ENCODE peak calls at places on chromosomes 7 and 10, in six cellular contexts. D is transverse colon, C is gastrocnemius medialis, T is tibial artery, K is left ventricle myocardium inferior, H is tibial nerve. J is an unnamed sample.

GRCh38 chr7:44639701-44640321 is 33.4 kb downstream of the OGDH start:
- DNase-seq in D (no peak), C (no peak), T (no peak), K (peak), H (peak), J (no peak)

GRCh38 chr10:13516176-13516575 is 12.6 kb downstream of the BEND7 start:
- DNase-seq in D (no peak), C (no peak), T (no peak), K (no peak), H (no peak), J (no peak)

GRCh38 chr7:96910484-96910883 is 94.9 kb upstream of the DLX6 start:
- DNase-seq in D (no peak), C (no peak), T (no peak), K (no peak), H (no peak), J (no peak)

GRCh38 chr7:86913709-86914108 is 145.7 kb downstream of the ELAPOR2 start:
- DNase-seq in D (no peak), C (no peak), T (no peak), K (no peak), H (no peak), J (no peak)

GRCh38 chr7:90629306-90629918 is 33.3 kb downstream of the CDK14 start:
- DNase-seq in D (no peak), C (no peak), T (no peak), K (no peak), H (no peak), J (no peak)

GRCh38 chr7:7970113-7970619 is 1.6 kb downstream of the GLCCI1 start:
- DNase-seq in D (no peak), C (no peak), T (no peak), K (no peak), H (no peak), J (peak)

GRCh38 chr10:98572594-98572993 is 125.9 kb upstream of the HPS1 start:
- DNase-seq in D (no peak), C (no peak), T (no peak), K (no peak), H (no peak), J (no peak)

GRCh38 chr7:148151778-148152177 is 438.8 kb upstream of the C7orf33 start:
- DNase-seq in D (no peak), C (no peak), T (no peak), K (no peak), H (no peak), J (no peak)

GRCh38 chr7:106064329-106064728 is 47.8 kb downstream of the SYPL1 start:
- DNase-seq in D (no peak), C (no peak), T (no peak), K (no peak), H (no peak), J (peak)

GRCh38 chr10:9814285-9814866 is 1203.3 kb upstream of the CELF2 start:
- DNase-seq in D (no peak), C (no peak), T (no peak), K (no peak), H (no peak), J (no peak)

GRCh38 chr10:33212061-33212748 is 122.3 kb downstream of the NRP1 start:
- DNase-seq in D (no peak), C (no peak), T (no peak), K (no peak), H (no peak), J (no peak)

GRCh38 chr10:129851941-129852650 is 112.0 kb downstream of the EBF3 start:
- DNase-seq in D (no peak), C (no peak), T (no peak), K (no peak), H (no peak), J (peak)

GRCh38 chr7:28231181-28231580 is 50.6 kb upstream of the JAZF1 start:
- DNase-seq in D (no peak), C (no peak), T (no peak), K (no peak), H (no peak), J (no peak)

GRCh38 chr10:70360215-70360614 is 22.2 kb downstream of the LRRC20 start:
- DNase-seq in D (no peak), C (no peak), T (no peak), K (no peak), H (no peak), J (no peak)

GRCh38 chr7:2261611-2262010 is 19.6 kb downstream of the NUDT1 start:
- DNase-seq in D (no peak), C (no peak), T (no peak), K (no peak), H (no peak), J (no peak)

GRCh38 chr10:50919010-50919409 is 33.6 kb upstream of the A1CF start:
- DNase-seq in D (no peak), C (no peak), T (no peak), K (no peak), H (no peak), J (no peak)

GRCh38 chr7:37833107-37833817 is 15.1 kb upstream of the NME8 start:
- DNase-seq in D (peak), C (no peak), T (no peak), K (no peak), H (no peak), J (peak)

GRCh38 chr7:111492234-111492633 is 70.1 kb downstream of the IMMP2L start:
- DNase-seq in D (no peak), C (no peak), T (no peak), K (no peak), H (no peak), J (no peak)

GRCh38 chr7:113812881-113813280 is 105.9 kb downstream of the PPP1R3A start:
- DNase-seq in D (no peak), C (no peak), T (no peak), K (no peak), H (no peak), J (no peak)

GRCh38 chr10:18523025-18523424 is 128.4 kb downstream of the NSUN6 start:
- DNase-seq in D (no peak), C (no peak), T (no peak), K (no peak), H (no peak), J (no peak)

GRCh38 chr10:44864637-44865288 is 46.4 kb upstream of the TMEM72 start:
- DNase-seq in D (peak), C (peak), T (peak), K (peak), H (peak), J (peak)

GRCh38 chr7:15905251-15906040 is 219.0 kb upstream of the MEOX2 start:
- DNase-seq in D (no peak), C (no peak), T (no peak), K (no peak), H (no peak), J (no peak)

GRCh38 chr10:129863231-129863663 is 100.8 kb downstream of the EBF3 start:
- DNase-seq in D (no peak), C (no peak), T (no peak), K (no peak), H (no peak), J (peak)

GRCh38 chr7:128869138-128869943 is 6.7 kb downstream of the ATP6V1F start:
- DNase-seq in D (peak), C (peak), T (no peak), K (peak), H (no peak), J (peak)

GRCh38 chr7:134761206-134761786 is 18.1 kb upstream of the CALD1 start:
- DNase-seq in D (no peak), C (no peak), T (no peak), K (no peak), H (no peak), J (no peak)

GRCh38 chr7:151046603-151047573 is 1.4 kb upstream of the ASIC3 start:
- DNase-seq in D (no peak), C (no peak), T (no peak), K (no peak), H (no peak), J (no peak)

GRCh38 chr10:123884351-123884906 is 7.2 kb downstream of the CPXM2 start:
- DNase-seq in D (no peak), C (no peak), T (no peak), K (no peak), H (no peak), J (no peak)

GRCh38 chr10:21757601-21757901 is 223.5 kb downstream of the MLLT10 start:
- DNase-seq in D (no peak), C (no peak), T (no peak), K (no peak), H (no peak), J (peak)

GRCh38 chr10:113616244-113617074 is 47.4 kb downstream of the NRAP start:
- DNase-seq in D (no peak), C (no peak), T (no peak), K (no peak), H (no peak), J (no peak)

GRCh38 chr10:13437026-13437555 is 89.0 kb upstream of the SEPHS1 start:
- DNase-seq in D (no peak), C (no peak), T (no peak), K (no peak), H (no peak), J (no peak)

GRCh38 chr10:101219137-101219945 is 9.9 kb downstream of the LBX1 start:
- DNase-seq in D (no peak), C (no peak), T (no peak), K (no peak), H (no peak), J (no peak)

GRCh38 chr10:51960494-51960895 is 261.1 kb upstream of the CSTF2T start:
- DNase-seq in D (no peak), C (no peak), T (no peak), K (no peak), H (no peak), J (no peak)

GRCh38 chr10:79027147-79028055 is 41.4 kb upstream of the ZMIZ1 start:
- DNase-seq in D (no peak), C (peak), T (peak), K (no peak), H (no peak), J (no peak)

GRCh38 chr7:4269746-4270145 is 412.3 kb upstream of the FOXK1 start:
- DNase-seq in D (no peak), C (no peak), T (no peak), K (no peak), H (no peak), J (no peak)

GRCh38 chr10:116120688-116121087 is 152.3 kb downstream of the GFRA1 start:
- DNase-seq in D (no peak), C (no peak), T (no peak), K (no peak), H (no peak), J (peak)
- TF ChIP-seq CTCF in D (no peak), C (no peak), T (no peak), K (no peak), H (no peak), J (peak)

GRCh38 chr10:77911535-77912123 is 14.9 kb downstream of the DLG5 start:
- DNase-seq in D (no peak), C (peak), T (no peak), K (no peak), H (no peak), J (no peak)
- TF ChIP-seq CTCF in D (no peak), C (no peak), T (no peak), K (no peak), H (no peak), J (no peak)

GRCh38 chr7:101792051-101792651 is 25.3 kb upstream of the CUX1 start:
- DNase-seq in D (no peak), C (peak), T (no peak), K (peak), H (peak), J (no peak)
- TF ChIP-seq CTCF in D (no peak), C (no peak), T (no peak), K (no peak), H (no peak), J (no peak)

DNA sequence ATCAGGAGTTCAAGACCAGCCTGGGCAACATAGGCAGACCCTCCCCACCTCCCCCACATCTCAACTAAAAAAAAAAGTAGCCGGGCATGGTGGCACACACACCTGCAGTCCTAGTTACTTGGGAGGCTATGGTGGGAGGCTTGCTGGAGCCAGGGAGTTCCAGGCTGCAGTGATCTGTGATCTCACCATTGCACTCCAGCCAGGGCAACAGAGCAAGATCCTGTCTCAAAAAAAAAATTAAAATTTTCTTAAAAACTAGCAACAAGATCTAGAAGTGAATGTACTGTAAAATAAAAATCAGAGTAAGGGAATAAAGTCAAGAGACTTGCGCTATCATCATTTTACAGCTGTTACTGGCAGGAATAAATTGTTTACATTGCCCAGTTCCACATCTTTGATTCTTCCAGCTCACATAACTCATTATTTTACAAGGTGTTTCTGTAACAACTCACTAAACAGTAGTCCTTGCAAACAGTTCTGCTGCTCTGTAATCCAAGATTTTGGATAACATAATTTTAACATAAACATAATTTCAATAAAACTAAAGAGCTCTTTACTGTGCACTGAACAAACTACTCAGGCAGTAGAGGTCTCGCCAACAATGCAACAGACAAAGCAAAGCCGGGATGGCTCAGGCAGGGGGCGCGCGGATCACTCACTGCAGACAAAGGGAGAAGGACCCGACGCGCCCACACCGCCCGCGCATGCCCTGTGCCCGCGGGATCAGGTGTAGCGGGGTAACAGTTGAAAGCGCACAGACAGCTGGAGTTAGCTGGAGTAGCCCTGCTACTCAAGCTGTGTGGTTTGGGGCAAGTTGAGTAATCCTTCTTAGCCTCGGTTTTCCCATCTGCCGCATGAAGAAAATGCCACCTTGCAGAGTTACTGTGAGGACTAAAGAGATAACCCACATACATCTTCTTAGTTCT is 73.3 kb upstream of the NFE2L3 start:
- DNase-seq in D (peak), C (peak), T (peak), K (peak), H (peak), J (peak)
- TF ChIP-seq CTCF in D (peak), C (no peak), T (no peak), K (peak), H (no peak), J (no peak)

J was measured in glutamatergic neuron.